ENCODE peak calls at places on chromosomes 12 and 14, in seven cellular contexts. B is body of pancreas, H is gastrocnemius medialis, P is hepatocyte, L is OCI-LY7, C is lower leg skin, S is epithelial cell of esophagus. F is an unnamed sample.

GRCh38 chr12:15700595-15700994 is 88.6 kb downstream of the EPS8 start:
- DNase-seq in S (peak), P (no peak), H (no peak), C (no peak), L (no peak), B (no peak), F (peak)

GRCh38 chr14:94906577-94906976 is 136.7 kb upstream of the GSC start:
- DNase-seq in C (peak), S (no peak), P (no peak), H (no peak), L (no peak), B (no peak), F (no peak)

GRCh38 chr12:87756721-87757120 is 272.5 kb downstream of the C12orf50 start:
- DNase-seq in C (no peak), P (no peak), L (no peak), H (no peak), S (no peak), B (no peak), F (peak)

GRCh38 chr12:15474766-15475165 is 152.5 kb downstream of the PTPRO start:
- DNase-seq in C (no peak), L (no peak), S (no peak), P (no peak), H (no peak), B (no peak), F (no peak)

GRCh38 chr14:39492267-39492666 is 60.0 kb upstream of the FBXO33 start:
- DNase-seq in C (no peak), L (no peak), B (no peak), S (peak), P (no peak), H (no peak), F (peak)

GRCh38 chr14:69535230-69535848 is 39.3 kb downstream of the CCDC177 start:
- DNase-seq in S (peak), C (no peak), L (no peak), P (peak), H (no peak), B (peak), F (peak)

GRCh38 chr14:23054000-23054811 is 3.1 kb downstream of the CDH24 start:
- DNase-seq in L (peak), C (peak), H (no peak), P (no peak), S (no peak), B (no peak), F (no peak)

GRCh38 chr12:70719672-70720420 is 82.6 kb upstream of the PTPRB start:
- DNase-seq in B (peak), L (peak), H (no peak), P (peak), S (peak), C (no peak), F (peak)

GRCh38 chr12:26845984-26846383 is 13.0 kb upstream of the ITPR2 start:
- DNase-seq in L (peak), H (no peak), S (no peak), P (peak), C (no peak), B (peak), F (peak)

GRCh38 chr12:3168775-3169221 is 91.6 kb downstream of the TSPAN9 start:
- DNase-seq in P (peak), C (no peak), B (peak), L (no peak), H (no peak), S (peak), F (peak)

GRCh38 chr12:69431604-69432222 is 38.5 kb upstream of the FRS2 start:
- DNase-seq in H (no peak), C (no peak), L (no peak), P (no peak), S (no peak), B (no peak), F (no peak)

GRCh38 chr12:41950455-41950854 is 194.2 kb downstream of the GXYLT1 start:
- DNase-seq in P (no peak), C (no peak), B (no peak), L (no peak), S (no peak), H (no peak), F (no peak)

GRCh38 chr14:58501214-58501816 is 73.8 kb downstream of the KIAA0586 start:
- DNase-seq in L (peak), S (peak), C (no peak), H (no peak), P (peak), B (no peak), F (peak)

GRCh38 chr12:18296201-18296908 is 35.0 kb downstream of the PIK3C2G start:
- DNase-seq in S (no peak), P (no peak), C (no peak), L (no peak), H (no peak), B (no peak), F (peak)

GRCh38 chr12:57852195-57852594 is 5.7 kb upstream of the CTDSP2 start:
- DNase-seq in H (peak), B (no peak), C (no peak), L (no peak), S (no peak), P (no peak), F (no peak)

GRCh38 chr12:57849035-57849434 is 2.5 kb upstream of the CTDSP2 start:
- DNase-seq in C (no peak), P (no peak), B (no peak), L (no peak), S (no peak), H (no peak), F (peak)

GRCh38 chr12:57852620-57853509 is 6.3 kb upstream of the CTDSP2 start:
- DNase-seq in P (peak), C (no peak), B (peak), H (peak), S (no peak), L (no peak), F (peak)

GRCh38 chr12:57851552-57852186 is 5.1 kb upstream of the CTDSP2 start:
- DNase-seq in C (no peak), P (no peak), S (no peak), L (no peak), B (no peak), H (no peak), F (no peak)

GRCh38 chr12:57850924-57851323 is 4.4 kb upstream of the CTDSP2 start:
- DNase-seq in L (peak), B (no peak), C (no peak), S (no peak), H (no peak), P (no peak), F (no peak)
- TF ChIP-seq CTCF in L (no peak), B (no peak), C (no peak), S (no peak), H (no peak), P (no peak), F (no peak)

GRCh38 chr12:99983721-99984258 is 946 bp downstream of the ANKS1B start:
- DNase-seq in H (no peak), S (peak), L (no peak), C (no peak), B (peak), P (peak), F (no peak)
- H3K4me3 ChIP-seq in H (peak), S (no peak), L (no peak), C (no peak), B (peak), P (no peak), F (no peak)

GRCh38 chr14:99757331-99758070 is 35.7 kb upstream of the EML1 start:
- DNase-seq in B (no peak), L (no peak), S (peak), P (no peak), H (peak), C (no peak), F (peak)

GRCh38 chr14:99754141-99755067 is 38.8 kb upstream of the EML1 start:
- DNase-seq in B (no peak), P (no peak), H (peak), L (no peak), S (peak), C (no peak), F (peak)

GRCh38 chr14:99755068-99755405 is 38.2 kb upstream of the EML1 start:
- DNase-seq in P (no peak), L (no peak), C (no peak), B (no peak), S (no peak), H (no peak), F (no peak)

GRCh38 chr14:99756796-99757195 is 36.4 kb upstream of the EML1 start:
- DNase-seq in H (no peak), C (no peak), P (no peak), L (no peak), S (no peak), B (no peak), F (no peak)

DNA sequence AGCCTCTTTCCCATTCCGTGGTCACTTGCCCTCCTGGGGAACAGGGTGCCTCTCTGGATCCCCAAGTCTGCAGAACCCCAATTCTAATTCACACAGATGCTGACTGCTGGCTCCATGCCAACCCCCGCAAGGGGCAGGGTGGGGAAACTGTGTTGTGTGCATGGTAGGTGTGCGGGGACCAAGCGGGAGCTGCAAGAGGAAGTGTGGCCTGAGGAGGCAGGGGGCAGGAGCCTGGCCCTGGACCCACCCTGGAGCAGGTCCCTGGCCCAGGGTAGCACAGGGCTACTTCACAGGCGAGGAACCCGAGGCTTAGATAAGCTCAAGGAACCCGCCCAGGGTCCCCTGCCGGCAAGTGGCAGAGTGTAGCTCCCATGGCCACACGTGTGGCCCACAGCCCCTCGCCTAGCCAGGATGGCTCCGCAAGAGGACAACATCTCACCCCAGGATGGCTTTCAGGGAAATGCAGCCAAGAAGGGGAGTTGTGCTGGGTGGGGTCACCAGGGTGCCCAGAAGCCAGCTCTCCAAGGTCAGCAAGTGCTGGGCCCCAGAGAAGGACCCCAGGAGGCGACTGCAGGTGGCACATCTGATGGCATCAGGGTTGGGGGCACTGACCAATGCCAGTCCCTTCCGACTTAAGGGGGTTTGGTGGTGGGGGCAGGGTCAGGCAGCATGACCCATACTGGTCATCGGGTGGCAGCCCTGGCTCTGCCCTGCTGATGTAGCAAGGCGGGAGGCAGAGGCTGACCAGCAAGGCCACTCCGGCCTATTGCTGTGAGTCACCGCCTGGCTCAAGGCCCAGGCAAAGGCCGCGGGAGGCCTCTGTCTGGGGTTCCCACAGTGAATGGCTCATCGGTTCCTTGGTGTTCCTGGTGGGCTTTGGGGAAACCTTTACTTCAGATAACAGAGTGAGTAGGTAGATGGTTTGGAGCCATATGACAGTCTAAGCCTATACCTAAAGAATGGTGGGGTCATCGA is 37.3 kb upstream of the EML1 start:
- DNase-seq in P (peak), B (peak), H (peak), L (no peak), C (no peak), S (no peak), F (peak)
- TF ChIP-seq CTCF in P (no peak), B (no peak), H (no peak), L (no peak), C (no peak), S (no peak), F (no peak)

GRCh38 chr12:110920324-110920910 is at the start of gene MYL2:
- DNase-seq in S (no peak), C (no peak), P (no peak), B (no peak), L (no peak), H (no peak), F (no peak)
- H3K4me3 ChIP-seq in S (no peak), C (no peak), P (no peak), B (no peak), L (no peak), H (peak), F (no peak)

GRCh38 chr14:50774542-50775267 is 56.3 kb downstream of the NIN start:
- DNase-seq in P (no peak), S (no peak), C (no peak), L (no peak), B (peak), H (no peak), F (no peak)

GRCh38 chr14:50772361-50772760 is 58.6 kb downstream of the NIN start:
- DNase-seq in B (no peak), H (no peak), S (no peak), C (no peak), P (no peak), L (no peak), F (peak)

GRCh38 chr14:50775357-50775756 is 55.6 kb downstream of the NIN start:
- DNase-seq in L (no peak), B (no peak), C (no peak), S (peak), P (peak), H (no peak), F (peak)

GRCh38 chr14:50776522-50776921 is 54.4 kb downstream of the NIN start:
- DNase-seq in L (no peak), H (no peak), S (no peak), P (no peak), B (no peak), C (no peak), F (no peak)

GRCh38 chr14:50773632-50774541 is 57.1 kb downstream of the NIN start:
- DNase-seq in B (peak), P (peak), C (peak), S (peak), L (peak), H (no peak), F (peak)
- TF ChIP-seq CTCF in B (peak), P (peak), C (no peak), S (peak), L (peak), H (peak), F (peak)

F was measured in cardiac fibroblast.